ENCODE peak calls at places on chromosomes 4 and X, in five cellular contexts. T, H, Y, M and S are unnamed samples.

GRCh38 chrX:13489451-13489850 is 80.0 kb upstream of the EGFL6 start:
- DNase-seq in T (peak; percentile 70), H (no peak), Y (no peak), M (no peak), S (no peak)

GRCh38 chr4:4216668-4217067 is 10.1 kb downstream of the OTOP1 start:
- DNase-seq in T (peak; percentile 26), H (no peak), Y (peak; percentile 31), M (peak; percentile 63), S (no peak)

GRCh38 chrX:119481218-119481875 is 13.1 kb downstream of the SLC25A5 start:
- DNase-seq in T (peak; percentile 44), H (no peak), Y (no peak), M (no peak), S (no peak)

GRCh38 chr4:11393551-11393950 is 35.1 kb downstream of the HS3ST1 start:
- DNase-seq in T (no peak), H (no peak), Y (no peak), M (no peak), S (no peak)

GRCh38 chr4:173696011-173696410 is 166.0 kb upstream of the HAND2 start:
- DNase-seq in T (no peak), H (no peak), Y (no peak), M (no peak), S (no peak)

GRCh38 chr4:18676136-18676922 is 654.8 kb upstream of the LCORL start:
- DNase-seq in T (no peak), H (no peak), Y (no peak), M (no peak), S (no peak)

GRCh38 chr4:76535603-76536380 is 100.8 kb downstream of the SHROOM3 start:
- DNase-seq in T (no peak), H (no peak), Y (peak; percentile 84), M (no peak), S (no peak)

GRCh38 chr4:54902261-54902660 is 223.1 kb downstream of the KDR start:
- DNase-seq in T (peak; percentile 17), H (no peak), Y (no peak), M (no peak), S (no peak)

GRCh38 chr4:185591679-185592141 is 56.4 kb upstream of the PDLIM3 start:
- DNase-seq in T (peak; percentile 67), H (no peak), Y (no peak), M (no peak), S (no peak)

GRCh38 chr4:3201718-3202702 is 46.9 kb upstream of the MSANTD1 start:
- DNase-seq in T (peak; percentile 10), H (peak; percentile 75), Y (no peak), M (no peak), S (peak; percentile 63)

GRCh38 chrX:39125834-39126233 is 324.6 kb downstream of the MID1IP1 start:
- DNase-seq in T (no peak), H (no peak), Y (no peak), M (no peak), S (no peak)

GRCh38 chr4:46124773-46125172 is 919 bp upstream of the GABRG1 start:
- DNase-seq in T (no peak), H (no peak), Y (no peak), M (peak; percentile 83), S (no peak)

GRCh38 chr4:153212755-153213154 is 8.5 kb downstream of the TRIM2 start:
- DNase-seq in T (no peak), H (no peak), Y (no peak), M (no peak), S (no peak)

GRCh38 chr4:187550256-187550950 is 445.2 kb upstream of the ZFP42 start:
- DNase-seq in T (no peak), H (no peak), Y (no peak), M (no peak), S (no peak)

GRCh38 chr4:151276787-151277557 is at the start of gene PRSS48:
- DNase-seq in T (peak; percentile 72), H (peak; percentile 69), Y (peak; percentile 45), M (peak; percentile 92), S (no peak)

GRCh38 chr4:151318310-151319006 is 6.9 kb downstream of the SH3D19 start:
- DNase-seq in T (no peak), H (no peak), Y (no peak), M (no peak), S (no peak)

GRCh38 chrX:13662537-13662841 is 9.5 kb downstream of the TCEANC start:
- DNase-seq in T (peak; percentile 81), H (no peak), Y (no peak), M (no peak), S (no peak)